ENCODE peak calls at places on chromosomes 1 and 21, in six cellular contexts. P, Y, L, U, Q and T are unnamed samples.

GRCh38 chr21:29342394-29342957 is 43.8 kb downstream of the BACH1 start:
- DNase-seq in Y (peak; percentile 92), U (no peak), Q (peak; percentile 96), P (no peak), L (peak; percentile 77), T (peak; percentile 96)

GRCh38 chr1:54645806-54646676 is 4.5 kb downstream of the MROH7 start:
- DNase-seq in L (peak; percentile 53), U (no peak), Y (peak; percentile 70), Q (peak; percentile 19), P (no peak), T (no peak)

GRCh38 chr1:48772221-48772620 is 4.5 kb downstream of the BEND5 start:
- DNase-seq in P (no peak), L (no peak), Y (no peak), U (no peak), Q (no peak), T (no peak)

GRCh38 chr1:24077278-24077978 is 34.5 kb downstream of the MYOM3 start:
- DNase-seq in Y (no peak), P (no peak), Q (no peak), U (no peak), L (no peak), T (no peak)

GRCh38 chr1:159429074-159429861 is 2.7 kb upstream of the OR10J4 start:
- DNase-seq in U (no peak), Q (peak; percentile 77), P (no peak), L (no peak), Y (no peak), T (peak; percentile 88)

GRCh38 chr1:38512789-38513188 is 346.8 kb downstream of the RRAGC start:
- DNase-seq in Y (peak; percentile 89), L (no peak), Q (no peak), U (peak; percentile 20), P (peak; percentile 71), T (no peak)

GRCh38 chr1:22447581-22448215 is 4.0 kb upstream of the ZBTB40 start:
- DNase-seq in Y (no peak), P (no peak), U (peak; percentile 72), Q (peak; percentile 49), L (peak; percentile 31), T (peak; percentile 84)

GRCh38 chr1:39127513-39127912 is 77.0 kb upstream of the MACF1 start:
- DNase-seq in L (peak; percentile 68), Q (peak; percentile 99), P (no peak), U (peak; percentile 24), Y (no peak), T (peak; percentile 59)

GRCh38 chr1:221741364-221741970 is 422 bp downstream of the DUSP10 start:
- DNase-seq in Q (no peak), U (peak; percentile 48), Y (peak; percentile 90), L (peak; percentile 36), P (peak; percentile 72), T (no peak)

GRCh38 chr1:67339623-67340343 is 32.1 kb downstream of the IL12RB2 start:
- DNase-seq in Y (no peak), P (no peak), Q (peak; percentile 56), L (no peak), U (no peak), T (peak; percentile 81)

GRCh38 chr1:203899317-203899716 is 37.9 kb downstream of the SNRPE start:
- DNase-seq in Y (no peak), U (no peak), P (no peak), L (no peak), Q (no peak), T (no peak)

GRCh38 chr1:79198841-79199240 is 192.3 kb upstream of the ADGRL4 start:
- DNase-seq in L (no peak), Y (no peak), U (no peak), Q (peak; percentile 75), P (no peak), T (no peak)

GRCh38 chr1:227891223-227891954 is 56.3 kb downstream of the WNT9A start:
- DNase-seq in U (no peak), P (peak; percentile 52), Y (peak; percentile 73), L (peak; percentile 15), Q (no peak), T (no peak)

GRCh38 chr1:89957063-89957462 is 37.8 kb upstream of the ZNF326 start:
- DNase-seq in L (no peak), Q (no peak), U (no peak), P (no peak), Y (no peak), T (no peak)

GRCh38 chr1:22259581-22260282 is 116.8 kb upstream of the WNT4 start:
- DNase-seq in U (no peak), L (no peak), P (peak; percentile 81), Y (no peak), Q (peak; percentile 12), T (peak; percentile 50)

GRCh38 chr1:83060216-83060615 is 938.7 kb downstream of the TTLL7 start:
- DNase-seq in Q (no peak), P (no peak), L (no peak), U (peak; percentile 31), Y (no peak), T (no peak)

GRCh38 chr1:12147116-12147753 is 19.6 kb upstream of the TNFRSF1B start:
- DNase-seq in P (no peak), Q (no peak), U (no peak), L (no peak), Y (no peak), T (no peak)

GRCh38 chr1:238252033-238252802 is 361.5 kb upstream of the ZP4 start:
- DNase-seq in P (no peak), L (no peak), Q (peak; percentile 47), U (peak; percentile 68), Y (no peak), T (peak; percentile 75)

GRCh38 chr1:211261229-211261628 is 2.1 kb downstream of the RCOR3 start:
- DNase-seq in Y (no peak), L (no peak), P (no peak), U (no peak), Q (no peak), T (no peak)
- H3K4me3 ChIP-seq in Y (no peak overlapping the region), L (peak overlapping the region; percentile 94), P (peak overlapping the region; percentile 86), U (peak overlapping the region; percentile 94), Q (peak overlapping the region; percentile 95), T (peak overlapping the region; percentile 91)

GRCh38 chr1:201480231-201481003 is 11.4 kb upstream of the PHLDA3 start:
- DNase-seq in Q (no peak), Y (peak; percentile 98), L (peak; percentile 71), P (peak; percentile 94), U (peak; percentile 85), T (peak; percentile 78)
- TF ChIP-seq CTCF in Q (no peak), Y (no peak), L (no peak), P (no peak), U (peak; percentile 10), T (peak; percentile 44)

GRCh38 chr1:43565600-43566360 is 35.1 kb downstream of the PTPRF start:
- DNase-seq in L (no peak), Y (no peak), P (peak; percentile 75), Q (peak; percentile 54), U (peak; percentile 76), T (peak; percentile 18)

GRCh38 chr1:43564617-43565348 is 34.1 kb downstream of the PTPRF start:
- DNase-seq in P (no peak), U (no peak), Q (no peak), Y (no peak), L (no peak), T (no peak)

GRCh38 chr1:43569175-43569574 is 38.5 kb downstream of the PTPRF start:
- DNase-seq in Y (no peak), L (no peak), Q (no peak), P (no peak), U (no peak), T (no peak)

GRCh38 chr1:43563779-43564616 is 33.3 kb downstream of the PTPRF start:
- DNase-seq in Q (peak; percentile 24), Y (no peak), U (peak; percentile 25), L (no peak), P (no peak), T (no peak)

GRCh38 chr1:43566382-43567035 is 35.8 kb downstream of the PTPRF start:
- DNase-seq in Q (no peak), L (no peak), P (no peak), U (no peak), Y (no peak), T (no peak)
- H3K4me3 ChIP-seq in Q (no peak overlapping the region), L (peak overlapping the region; percentile 60), P (no peak overlapping the region), U (no peak overlapping the region), Y (no peak overlapping the region), T (no peak overlapping the region)

GRCh38 chr1:25616080-25616931 is at the start of gene MAN1C1:
- DNase-seq in L (peak; percentile 83), P (peak; percentile 95), Y (peak; percentile 95), Q (peak; percentile 77), U (peak; percentile 97), T (peak; percentile 10)
- TF ChIP-seq CTCF in L (peak; percentile 63), P (peak; percentile 51), Y (no peak), Q (peak; percentile 15), U (peak; percentile 36), T (peak; percentile 44)

DNA sequence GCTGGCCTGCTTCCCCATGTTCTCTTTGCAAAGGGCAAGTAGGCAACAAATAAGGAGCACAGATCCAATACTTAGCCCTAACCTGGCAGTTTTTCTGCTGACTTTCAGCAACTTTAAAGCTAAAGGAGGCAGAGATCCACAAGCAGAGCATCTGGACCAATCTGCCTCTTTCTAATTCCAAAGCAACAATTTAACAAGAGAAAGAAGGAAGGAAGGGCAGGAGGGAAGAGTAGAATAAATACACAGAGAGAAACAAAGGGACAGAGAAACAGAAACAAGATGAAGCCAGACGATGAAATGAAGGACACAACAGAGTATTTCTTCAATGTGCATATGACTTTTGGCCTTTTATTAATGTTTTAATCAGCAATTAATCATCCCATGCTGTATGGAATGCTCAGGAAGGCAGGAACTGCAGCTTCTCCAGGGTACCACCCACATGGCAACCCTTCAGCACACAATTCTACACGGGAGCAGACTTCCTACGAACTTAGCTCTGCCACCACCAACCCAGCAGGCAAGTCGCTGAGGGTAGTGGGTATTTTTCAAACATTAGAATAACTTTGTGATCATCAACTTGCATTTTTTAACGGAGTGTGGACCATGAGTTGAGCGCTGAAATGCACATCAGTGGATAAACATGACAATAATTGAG is 15.3 kb downstream of the CLCC1 start:
- DNase-seq in P (no peak), L (no peak), Q (peak; percentile 15), U (no peak), Y (no peak), T (no peak)
- H3K4me3 ChIP-seq in P (no peak overlapping the region), L (no peak overlapping the region), Q (peak overlapping the region; percentile 9), U (no peak overlapping the region), Y (no peak overlapping the region), T (no peak overlapping the region)

DNA sequence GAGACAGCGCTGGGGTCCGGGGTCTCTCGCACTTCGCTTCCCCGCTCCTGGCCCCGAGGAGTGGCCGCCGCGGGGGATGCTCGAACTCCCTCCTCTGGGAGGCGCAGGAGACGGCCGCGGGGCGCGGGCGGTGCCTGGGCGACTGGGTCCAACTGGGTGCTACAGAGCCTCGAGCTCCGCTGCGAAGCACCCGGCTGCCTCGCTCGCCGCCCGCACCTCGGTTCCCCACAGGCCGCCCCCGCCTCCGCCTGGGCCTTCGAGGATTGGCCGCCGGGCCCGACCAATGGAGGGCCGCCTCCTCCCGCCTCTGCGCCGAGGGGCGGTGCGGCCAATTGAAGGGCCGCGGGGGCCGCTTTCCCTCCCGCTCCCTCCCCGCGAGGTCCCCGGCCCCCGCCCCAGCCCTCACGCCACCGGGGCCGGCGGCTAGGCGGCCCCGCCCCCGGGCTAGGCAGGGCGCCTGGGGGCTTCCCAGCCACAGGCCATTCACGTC is at the start of gene CNN3:
- DNase-seq in P (peak; percentile 97), L (peak; percentile 90), Q (peak; percentile 95), Y (peak; percentile 98), U (peak; percentile 97), T (peak; percentile 86)
- TF ChIP-seq CTCF in P (no peak), L (no peak), Q (peak; percentile 1), Y (no peak), U (no peak), T (peak; percentile 9)